ENCODE peak calls at places on chromosome 19, in eight cellular contexts. One of them, this sample, is unnamed.

GRCh38 chr19:51733742-51734522 is 10.1 kb upstream of the HAS1 start:
- DNase-seq in stimulated activated CD4-positive, alpha-beta T cell treated with anti-CD3 and anti-CD28 coated beads, Interleukin-15, amount 100 ng/mL, for 1 hour: no peak
- DNase-seq in T-helper 1 cell: no peak
- DNase-seq in occipital lobe: no peak
- DNase-seq in nephron progenitor cell: no peak
- DNase-seq in heart right ventricle: no peak
- DNase-seq in PC-9: no peak
- DNase-seq in NCI-H2081: no peak
- DNase-seq in this sample: no peak

GRCh38 chr19:48965806-48966540 is 864 bp downstream of the FTL start:
- DNase-seq in stimulated activated CD4-positive, alpha-beta T cell treated with anti-CD3 and anti-CD28 coated beads, Interleukin-15, amount 100 ng/mL, for 1 hour: peak
- DNase-seq in T-helper 1 cell: peak
- DNase-seq in occipital lobe: peak
- DNase-seq in nephron progenitor cell: peak
- DNase-seq in heart right ventricle: peak
- DNase-seq in PC-9: peak
- DNase-seq in NCI-H2081: peak
- DNase-seq in this sample: peak

GRCh38 chr19:1470864-1471513 is 8.0 kb downstream of the C19orf25 start:
- DNase-seq in stimulated activated CD4-positive, alpha-beta T cell treated with anti-CD3 and anti-CD28 coated beads, Interleukin-15, amount 100 ng/mL, for 1 hour: no peak
- DNase-seq in T-helper 1 cell: peak
- DNase-seq in occipital lobe: no peak
- DNase-seq in nephron progenitor cell: peak
- DNase-seq in heart right ventricle: no peak
- DNase-seq in PC-9: no peak
- DNase-seq in NCI-H2081: no peak
- DNase-seq in this sample: peak

GRCh38 chr19:49631279-49631588 is 8.7 kb downstream of the RRAS start:
- DNase-seq in stimulated activated CD4-positive, alpha-beta T cell treated with anti-CD3 and anti-CD28 coated beads, Interleukin-15, amount 100 ng/mL, for 1 hour: no peak
- DNase-seq in T-helper 1 cell: no peak
- DNase-seq in occipital lobe: no peak
- DNase-seq in nephron progenitor cell: no peak
- DNase-seq in heart right ventricle: no peak
- DNase-seq in PC-9: no peak
- DNase-seq in NCI-H2081: no peak
- DNase-seq in this sample: no peak

GRCh38 chr19:6588508-6589345 is 2.2 kb downstream of the CD70 start:
- DNase-seq in stimulated activated CD4-positive, alpha-beta T cell treated with anti-CD3 and anti-CD28 coated beads, Interleukin-15, amount 100 ng/mL, for 1 hour: no peak
- DNase-seq in T-helper 1 cell: no peak
- DNase-seq in occipital lobe: no peak
- DNase-seq in nephron progenitor cell: no peak
- DNase-seq in heart right ventricle: no peak
- DNase-seq in PC-9: no peak
- DNase-seq in NCI-H2081: no peak
- DNase-seq in this sample: no peak

GRCh38 chr19:40225440-40226305 is 816 bp downstream of the CCNP start:
- DNase-seq in stimulated activated CD4-positive, alpha-beta T cell treated with anti-CD3 and anti-CD28 coated beads, Interleukin-15, amount 100 ng/mL, for 1 hour: no peak
- DNase-seq in T-helper 1 cell: no peak
- DNase-seq in occipital lobe: no peak
- DNase-seq in nephron progenitor cell: no peak
- DNase-seq in heart right ventricle: no peak
- DNase-seq in PC-9: no peak
- DNase-seq in NCI-H2081: no peak
- DNase-seq in this sample: peak

GRCh38 chr19:2970201-2970838 is 7.0 kb upstream of the TLE6 start:
- DNase-seq in stimulated activated CD4-positive, alpha-beta T cell treated with anti-CD3 and anti-CD28 coated beads, Interleukin-15, amount 100 ng/mL, for 1 hour: no peak
- DNase-seq in T-helper 1 cell: no peak
- DNase-seq in occipital lobe: no peak
- DNase-seq in nephron progenitor cell: no peak
- DNase-seq in heart right ventricle: no peak
- DNase-seq in PC-9: peak
- DNase-seq in NCI-H2081: no peak
- DNase-seq in this sample: no peak

GRCh38 chr19:38734426-38735256 is 9.6 kb downstream of the CAPN12 start:
- DNase-seq in stimulated activated CD4-positive, alpha-beta T cell treated with anti-CD3 and anti-CD28 coated beads, Interleukin-15, amount 100 ng/mL, for 1 hour: no peak
- DNase-seq in T-helper 1 cell: peak
- DNase-seq in occipital lobe: no peak
- DNase-seq in nephron progenitor cell: no peak
- DNase-seq in heart right ventricle: no peak
- DNase-seq in PC-9: peak
- DNase-seq in NCI-H2081: no peak
- DNase-seq in this sample: no peak

GRCh38 chr19:42199440-42200115 is 17.9 kb downstream of the DEDD2 start:
- DNase-seq in stimulated activated CD4-positive, alpha-beta T cell treated with anti-CD3 and anti-CD28 coated beads, Interleukin-15, amount 100 ng/mL, for 1 hour: peak
- DNase-seq in T-helper 1 cell: peak
- DNase-seq in occipital lobe: no peak
- DNase-seq in nephron progenitor cell: no peak
- DNase-seq in heart right ventricle: peak
- DNase-seq in PC-9: no peak
- DNase-seq in NCI-H2081: no peak
- DNase-seq in this sample: no peak

GRCh38 chr19:34556500-34556899 is 74.9 kb downstream of the WTIP start:
- DNase-seq in stimulated activated CD4-positive, alpha-beta T cell treated with anti-CD3 and anti-CD28 coated beads, Interleukin-15, amount 100 ng/mL, for 1 hour: no peak
- DNase-seq in T-helper 1 cell: peak
- DNase-seq in occipital lobe: no peak
- DNase-seq in nephron progenitor cell: peak
- DNase-seq in heart right ventricle: peak
- DNase-seq in PC-9: no peak
- DNase-seq in NCI-H2081: peak
- DNase-seq in this sample: peak

GRCh38 chr19:52110780-52111179 is 15.2 kb upstream of the ZNF841 start:
- DNase-seq in stimulated activated CD4-positive, alpha-beta T cell treated with anti-CD3 and anti-CD28 coated beads, Interleukin-15, amount 100 ng/mL, for 1 hour: no peak
- DNase-seq in T-helper 1 cell: no peak
- DNase-seq in occipital lobe: no peak
- DNase-seq in nephron progenitor cell: no peak
- DNase-seq in heart right ventricle: no peak
- DNase-seq in PC-9: no peak
- DNase-seq in NCI-H2081: no peak
- DNase-seq in this sample: no peak

GRCh38 chr19:51094696-51095279 is 12.1 kb upstream of the KLK14 start:
- DNase-seq in stimulated activated CD4-positive, alpha-beta T cell treated with anti-CD3 and anti-CD28 coated beads, Interleukin-15, amount 100 ng/mL, for 1 hour: peak
- DNase-seq in T-helper 1 cell: no peak
- DNase-seq in occipital lobe: no peak
- DNase-seq in nephron progenitor cell: peak
- DNase-seq in heart right ventricle: no peak
- DNase-seq in PC-9: peak
- DNase-seq in NCI-H2081: no peak
- DNase-seq in this sample: peak

GRCh38 chr19:1875646-1876493 is 9.4 kb downstream of the ABHD17A start:
- DNase-seq in stimulated activated CD4-positive, alpha-beta T cell treated with anti-CD3 and anti-CD28 coated beads, Interleukin-15, amount 100 ng/mL, for 1 hour: peak
- DNase-seq in T-helper 1 cell: peak
- DNase-seq in occipital lobe: peak
- DNase-seq in nephron progenitor cell: peak
- DNase-seq in heart right ventricle: peak
- DNase-seq in PC-9: peak
- DNase-seq in NCI-H2081: peak
- DNase-seq in this sample: peak

GRCh38 chr19:29623726-29624488 is 17.8 kb downstream of the POP4 start:
- DNase-seq in stimulated activated CD4-positive, alpha-beta T cell treated with anti-CD3 and anti-CD28 coated beads, Interleukin-15, amount 100 ng/mL, for 1 hour: no peak
- DNase-seq in T-helper 1 cell: peak
- DNase-seq in occipital lobe: no peak
- DNase-seq in nephron progenitor cell: no peak
- DNase-seq in heart right ventricle: no peak
- DNase-seq in PC-9: no peak
- DNase-seq in NCI-H2081: no peak
- DNase-seq in this sample: no peak

GRCh38 chr19:17385878-17386611 is 8.0 kb downstream of the CCDC194 start:
- DNase-seq in stimulated activated CD4-positive, alpha-beta T cell treated with anti-CD3 and anti-CD28 coated beads, Interleukin-15, amount 100 ng/mL, for 1 hour: peak
- DNase-seq in T-helper 1 cell: peak
- DNase-seq in occipital lobe: no peak
- DNase-seq in nephron progenitor cell: peak
- DNase-seq in heart right ventricle: peak
- DNase-seq in PC-9: no peak
- DNase-seq in NCI-H2081: peak
- DNase-seq in this sample: peak

GRCh38 chr19:10727599-10728250 is 9.8 kb downstream of the DNM2 start:
- DNase-seq in stimulated activated CD4-positive, alpha-beta T cell treated with anti-CD3 and anti-CD28 coated beads, Interleukin-15, amount 100 ng/mL, for 1 hour: no peak
- DNase-seq in T-helper 1 cell: no peak
- DNase-seq in occipital lobe: no peak
- DNase-seq in nephron progenitor cell: no peak
- DNase-seq in heart right ventricle: no peak
- DNase-seq in PC-9: no peak
- DNase-seq in NCI-H2081: peak
- DNase-seq in this sample: no peak